ENCODE peak calls at places on chromosomes 1 and 21, in nine cellular contexts. Y, C, H, E, G, F, Q, K and B are unnamed samples.

GRCh38 chr1:94901841-94902240 is 25.1 kb downstream of the CNN3 start:
- DNase-seq in Y (no peak), C (no peak), H (no peak), E (no peak), G (no peak), F (no peak), Q (no peak), K (no peak), B (no peak)

GRCh38 chr1:21574464-21575151 is 65.4 kb downstream of the ALPL start:
- DNase-seq in Y (peak; percentile 49), C (peak; percentile 87), H (no peak), E (no peak), G (no peak), F (no peak), Q (no peak), K (peak; percentile 47), B (no peak)

GRCh38 chr1:210438928-210439841 is 110.5 kb downstream of the HHAT start:
- DNase-seq in Y (no peak), C (no peak), H (no peak), E (no peak), G (no peak), F (no peak), Q (no peak), K (no peak), B (no peak)

GRCh38 chr21:38599381-38599975 is 101.2 kb upstream of the ERG start:
- DNase-seq in Y (no peak), C (no peak), H (no peak), E (no peak), G (no peak), F (no peak), Q (no peak), K (no peak), B (no peak)

GRCh38 chr1:115908565-115909334 is 67.6 kb upstream of the SLC22A15 start:
- DNase-seq in Y (no peak), C (no peak), H (no peak), E (no peak), G (no peak), F (no peak), Q (no peak), K (no peak), B (no peak)

GRCh38 chr1:183075861-183076260 is 52.6 kb downstream of the LAMC1 start:
- DNase-seq in Y (no peak), C (no peak), H (no peak), E (no peak), G (no peak), F (no peak), Q (no peak), K (no peak), B (no peak)

GRCh38 chr1:227774051-227774720 is 39.0 kb downstream of the SNAP47 start:
- DNase-seq in Y (no peak), C (no peak), H (no peak), E (no peak), G (no peak), F (no peak), Q (no peak), K (no peak), B (peak; percentile 32)

GRCh38 chr1:196723325-196724185 is 51.1 kb upstream of the CFHR3 start:
- DNase-seq in Y (no peak), C (peak; percentile 53), H (no peak), E (peak; percentile 64), G (peak; percentile 67), F (peak; percentile 12), Q (peak; percentile 13), K (peak; percentile 77), B (peak; percentile 47)

GRCh38 chr1:48767957-48768510 is 8.7 kb downstream of the BEND5 start:
- DNase-seq in Y (no peak), C (no peak), H (no peak), E (no peak), G (no peak), F (no peak), Q (no peak), K (no peak), B (peak; percentile 45)

GRCh38 chr1:199931666-199932377 is 95.7 kb upstream of the NR5A2 start:
- DNase-seq in Y (no peak), C (no peak), H (no peak), E (no peak), G (no peak), F (no peak), Q (no peak), K (peak; percentile 75), B (peak; percentile 84)

GRCh38 chr1:226971765-226972164 is 31.7 kb downstream of the COQ8A start:
- DNase-seq in Y (no peak), C (no peak), H (no peak), E (no peak), G (no peak), F (no peak), Q (no peak), K (no peak), B (no peak)

GRCh38 chr1:63124666-63125191 is 197.6 kb upstream of the FOXD3 start:
- DNase-seq in Y (no peak), C (no peak), H (no peak), E (no peak), G (no peak), F (no peak), Q (no peak), K (no peak), B (peak; percentile 13)

GRCh38 chr21:26171310-26172100 is 935 bp upstream of the APP start:
- DNase-seq in Y (no peak), C (no peak), H (no peak), E (no peak), G (no peak), F (no peak), Q (no peak), K (no peak), B (no peak)

GRCh38 chr1:206693029-206693428 is 8.3 kb downstream of the MAPKAPK2 start:
- DNase-seq in Y (peak; percentile 79), C (peak; percentile 88), H (peak; percentile 95), E (no peak), G (peak; percentile 70), F (no peak), Q (no peak), K (peak; percentile 44), B (no peak)
- TF ChIP-seq POLR2A in Y (no peak), C (no peak), H (no peak), E (no peak), G (no peak), F (no peak), Q (no peak), K (no peak), B (no peak)

DNA sequence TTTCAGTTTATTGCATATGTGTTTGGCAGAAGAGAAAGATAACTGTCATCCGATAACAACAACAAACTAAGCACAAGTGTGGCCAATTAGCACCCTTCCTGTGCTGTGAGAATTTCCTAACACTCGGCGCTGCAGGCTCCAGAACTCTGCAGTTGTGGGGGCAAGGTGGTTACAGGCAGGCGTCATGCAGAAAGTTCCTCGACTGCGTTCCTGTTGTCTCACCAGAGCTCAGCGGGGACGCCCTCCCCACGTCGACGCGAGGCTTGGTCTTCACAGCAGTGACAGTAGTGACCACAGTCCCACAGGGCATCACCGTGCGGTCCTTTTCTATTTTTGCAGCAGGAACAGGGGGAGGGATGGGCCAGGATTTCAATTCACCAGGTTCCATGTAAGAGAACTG is 27.6 kb upstream of the PRDM15 start:
- DNase-seq in Y (no peak), C (no peak), H (peak; percentile 40), E (no peak), G (no peak), F (no peak), Q (no peak), K (no peak), B (no peak)
- TF ChIP-seq POLR2A in Y (no peak), C (no peak), H (no peak), E (no peak), G (no peak), F (no peak), Q (no peak), K (no peak), B (no peak)

DNA sequence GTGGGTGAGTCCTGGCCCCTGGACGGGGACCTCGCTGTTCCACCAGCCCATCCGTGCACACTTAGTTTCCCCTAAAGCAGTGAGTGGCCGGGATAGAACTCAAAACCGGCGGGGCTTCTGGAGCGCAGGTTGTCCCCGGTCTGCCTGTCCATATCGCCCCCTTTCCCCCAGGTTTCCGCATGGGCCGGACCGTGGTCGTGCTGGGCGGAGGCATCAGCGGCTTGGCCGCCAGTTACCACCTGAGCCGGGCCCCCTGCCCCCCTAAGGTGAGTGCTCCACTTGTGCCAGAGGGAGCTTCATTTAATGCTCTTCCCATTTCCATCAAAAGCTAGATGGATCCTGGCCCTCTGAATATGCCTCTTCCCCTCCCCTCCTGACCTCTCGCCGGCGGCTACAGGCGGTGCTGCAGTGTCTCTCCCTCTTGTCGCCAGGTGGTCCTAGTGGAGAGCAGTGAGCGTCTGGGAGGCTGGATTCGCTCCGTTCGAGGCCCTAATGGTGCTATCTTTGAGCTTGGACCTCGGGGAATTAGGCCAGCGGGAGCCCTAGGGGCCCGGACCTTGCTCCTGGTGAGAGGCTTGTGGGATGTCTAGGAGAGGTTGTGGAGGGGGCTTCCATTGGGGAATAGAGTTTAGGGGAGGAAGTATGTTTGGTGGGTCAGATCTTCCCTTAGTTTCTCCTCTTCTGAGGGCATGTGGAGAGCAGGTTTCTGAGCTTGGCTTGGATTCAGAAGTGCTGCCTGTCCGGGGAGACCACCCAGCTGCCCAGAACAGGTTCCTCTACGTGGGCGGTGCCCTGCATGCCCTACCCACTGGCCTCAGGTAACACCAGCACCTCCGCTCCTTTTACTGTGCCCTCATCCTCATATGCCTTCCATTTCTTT is 683 bp downstream of the PPOX start:
- DNase-seq in Y (no peak), C (no peak), H (no peak), E (no peak), G (no peak), F (no peak), Q (no peak), K (peak; percentile 74), B (peak; percentile 41)
- TF ChIP-seq POLR2A in Y (no peak), C (no peak), H (no peak), E (no peak), G (no peak), F (no peak), Q (no peak), K (no peak), B (no peak)

GRCh38 chr1:152442291-152442690 is 28.2 kb upstream of the CRNN start:
- DNase-seq in Y (no peak), C (no peak), H (no peak), E (no peak), G (no peak), F (no peak), Q (no peak), K (no peak), B (no peak)

GRCh38 chr1:152442765-152443164 is 28.7 kb upstream of the CRNN start:
- DNase-seq in Y (no peak), C (no peak), H (peak; percentile 89), E (no peak), G (peak; percentile 48), F (no peak), Q (no peak), K (no peak), B (no peak)

GRCh38 chr1:152444045-152444444 is 30.0 kb upstream of the CRNN start:
- DNase-seq in Y (no peak), C (no peak), H (no peak), E (no peak), G (peak; percentile 63), F (no peak), Q (no peak), K (no peak), B (no peak)

GRCh38 chr1:152440635-152441471 is 26.8 kb upstream of the CRNN start:
- DNase-seq in Y (peak; percentile 17), C (peak; percentile 71), H (peak; percentile 85), E (peak; percentile 63), G (peak; percentile 83), F (peak; percentile 89), Q (peak; percentile 65), K (peak; percentile 68), B (peak; percentile 73)

DNA sequence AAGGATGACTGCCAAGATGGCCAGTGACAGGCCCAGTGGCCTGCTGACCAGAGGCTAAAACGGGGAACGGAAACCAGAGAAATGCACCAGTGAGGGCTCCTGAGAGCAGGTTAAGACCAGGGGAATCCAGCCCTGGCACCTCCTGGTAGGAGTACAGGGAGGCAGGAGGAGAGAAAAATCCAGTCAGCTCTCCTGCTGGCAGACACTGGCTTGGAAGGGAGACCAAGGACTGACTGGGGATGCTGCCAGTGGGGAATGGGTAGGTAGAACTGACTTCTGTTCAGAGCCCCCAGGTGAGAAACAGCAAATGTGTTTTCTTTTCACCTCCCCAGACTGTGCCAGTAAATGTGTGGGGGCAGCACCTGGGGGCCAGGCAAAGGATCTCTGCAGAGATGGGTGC is 27.7 kb upstream of the CRNN start:
- DNase-seq in Y (no peak), C (no peak), H (no peak), E (no peak), G (no peak), F (no peak), Q (no peak), K (no peak), B (no peak)
- TF ChIP-seq POLR2A in Y (no peak), C (no peak), H (no peak), E (no peak), G (no peak), F (no peak), Q (no peak), K (no peak), B (no peak)